ENCODE peak calls at places on chromosomes 2 and 18, in six cellular contexts. T is esophagus squamous epithelium; S is fibroblast of lung; V is CD8-positive, alpha-beta T cell; X is mucosa of descending colon; B is colonic mucosa. U is an unnamed sample.
A peak's percentile ranks its signal among the peaks of the same experiment; 100 is the strongest.

GRCh38 chr2:218230882-218231281 is 13.9 kb downstream of the ARPC2 start:
- DNase-seq in T (no peak), S (peak; percentile 47), V (no peak), X (no peak), B (peak; percentile 82), U (no peak)

GRCh38 chr2:219041252-219041651 is at the start of gene CFAP65:
- DNase-seq in T (no peak), S (peak; percentile 66), V (no peak), X (no peak), B (peak; percentile 74), U (peak; percentile 69)

GRCh38 chr2:15850534-15850933 is 89.8 kb upstream of the MYCN start:
- DNase-seq in T (no peak), S (no peak), V (no peak), X (no peak), B (no peak), U (no peak)

GRCh38 chr2:173451137-173451536 is 96.5 kb downstream of the CDCA7 start:
- DNase-seq in T (no peak), S (no peak), V (peak; percentile 34), X (no peak), B (no peak), U (no peak)

GRCh38 chr2:66448592-66448991 is 13.7 kb downstream of the MEIS1 start:
- DNase-seq in T (no peak), S (peak; percentile 92), V (no peak), X (no peak), B (no peak), U (no peak)

GRCh38 chr2:13193900-13194299 is 477.2 kb downstream of the TRIB2 start:
- DNase-seq in T (no peak), S (peak; percentile 71), V (no peak), X (no peak), B (no peak), U (peak; percentile 24)

GRCh38 chr2:157858846-157859245 is 17.3 kb downstream of the ACVR1 start:
- DNase-seq in T (no peak), S (no peak), V (no peak), X (no peak), B (no peak), U (no peak)

GRCh38 chr2:113216891-113217454 is 43.2 kb downstream of the PSD4 start:
- DNase-seq in T (no peak), S (no peak), V (no peak), X (no peak), B (no peak), U (no peak)

GRCh38 chr2:239116456-239117246 is 268.8 kb downstream of the TWIST2 start:
- DNase-seq in T (no peak), S (peak; percentile 35), V (no peak), X (no peak), B (no peak), U (no peak)

GRCh38 chr18:79583984-79584401 is 95.6 kb upstream of the CTDP1 start:
- DNase-seq in T (no peak), S (no peak), V (no peak), X (peak; percentile 39), B (no peak), U (no peak)

GRCh38 chr2:196289000-196289399 is 117.6 kb upstream of the STK17B start:
- DNase-seq in T (no peak), S (no peak), V (no peak), X (no peak), B (no peak), U (no peak)

GRCh38 chr18:78900938-78901909 is 78.4 kb upstream of the SALL3 start:
- DNase-seq in T (no peak), S (no peak), V (no peak), X (no peak), B (no peak), U (no peak)

GRCh38 chr2:13572466-13572865 is 855.7 kb downstream of the TRIB2 start:
- DNase-seq in T (no peak), S (no peak), V (no peak), X (no peak), B (no peak), U (no peak)

GRCh38 chr2:23273786-23274185 is 111.2 kb upstream of the KLHL29 start:
- DNase-seq in T (no peak), S (no peak), V (no peak), X (no peak), B (no peak), U (no peak)

GRCh38 chr2:137992039-137992646 is 27.9 kb downstream of the HNMT start:
- DNase-seq in T (no peak), S (no peak), V (no peak), X (no peak), B (no peak), U (no peak)

GRCh38 chr2:189142893-189143759 is 36.4 kb downstream of the COL5A2 start:
- DNase-seq in T (no peak), S (peak; percentile 54), V (peak; percentile 7), X (no peak), B (peak; percentile 48), U (peak; percentile 74)

DNA sequence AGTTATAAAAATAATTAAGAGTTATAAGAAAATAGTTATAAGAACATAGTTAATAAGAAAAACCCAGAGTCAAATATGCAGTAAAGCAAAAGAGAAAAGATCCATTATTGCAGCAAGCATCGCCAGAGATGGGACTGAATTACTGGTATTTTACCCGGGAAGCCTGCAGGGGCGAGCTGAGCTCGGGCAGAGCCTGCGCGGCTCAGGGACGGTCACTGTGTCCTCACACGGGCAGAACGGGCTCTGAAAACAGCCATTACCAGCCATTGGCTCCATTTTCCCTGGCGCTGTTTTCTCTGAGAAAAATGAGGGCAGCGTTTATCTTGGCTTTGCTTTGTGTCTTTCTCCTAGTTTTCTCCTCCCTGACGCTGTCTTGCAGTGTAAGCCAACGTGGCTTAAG is 95.3 kb upstream of the ALKAL2 start:
- DNase-seq in T (no peak), S (no peak), V (no peak), X (no peak), B (no peak), U (no peak)
- H3K9me3 ChIP-seq in T (no peaks in the 10 kb centered on the region), S (no peaks in the 10 kb centered on the region), V (no peaks in the 10 kb centered on the region), X (no peaks in the 10 kb centered on the region), B (no peaks in the 10 kb centered on the region), U (no peaks in the 10 kb centered on the region)

GRCh38 chr2:142981069-142981378 is 103.6 kb downstream of the KYNU start:
- DNase-seq in T (no peak), S (no peak), V (no peak), X (no peak), B (no peak), U (no peak)
- TF ChIP-seq CTCF in T (no peak), S (no peak), V (peak; percentile 9), X (no peak), B (no peak), U (no peak)

DNA sequence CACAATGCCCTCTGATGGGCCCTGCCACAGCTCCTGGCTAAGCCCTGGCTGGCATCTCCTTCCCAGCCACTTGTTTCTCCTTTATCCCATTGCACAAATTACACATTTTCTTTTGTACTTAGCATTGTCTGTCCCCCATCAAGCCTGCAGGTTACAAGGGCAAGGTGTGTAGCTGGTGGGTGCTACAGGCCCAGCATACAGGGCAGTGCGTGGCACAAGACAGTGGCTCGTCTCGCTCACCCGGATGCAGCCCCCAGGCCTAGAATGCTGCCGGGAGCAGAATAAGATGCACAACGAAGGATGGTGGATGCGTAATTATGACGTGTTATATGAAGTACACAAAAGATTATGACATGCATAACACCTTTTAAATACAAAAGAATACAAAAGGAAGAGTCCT is 87.6 kb downstream of the EIPR1 start:
- DNase-seq in T (no peak), S (no peak), V (no peak), X (no peak), B (no peak), U (no peak)
- H3K9me3 ChIP-seq in T (no peaks in the 10 kb centered on the region), S (no peaks in the 10 kb centered on the region), V (no peaks in the 10 kb centered on the region), X (no peaks in the 10 kb centered on the region), B (no peaks in the 10 kb centered on the region), U (no peaks in the 10 kb centered on the region)

DNA sequence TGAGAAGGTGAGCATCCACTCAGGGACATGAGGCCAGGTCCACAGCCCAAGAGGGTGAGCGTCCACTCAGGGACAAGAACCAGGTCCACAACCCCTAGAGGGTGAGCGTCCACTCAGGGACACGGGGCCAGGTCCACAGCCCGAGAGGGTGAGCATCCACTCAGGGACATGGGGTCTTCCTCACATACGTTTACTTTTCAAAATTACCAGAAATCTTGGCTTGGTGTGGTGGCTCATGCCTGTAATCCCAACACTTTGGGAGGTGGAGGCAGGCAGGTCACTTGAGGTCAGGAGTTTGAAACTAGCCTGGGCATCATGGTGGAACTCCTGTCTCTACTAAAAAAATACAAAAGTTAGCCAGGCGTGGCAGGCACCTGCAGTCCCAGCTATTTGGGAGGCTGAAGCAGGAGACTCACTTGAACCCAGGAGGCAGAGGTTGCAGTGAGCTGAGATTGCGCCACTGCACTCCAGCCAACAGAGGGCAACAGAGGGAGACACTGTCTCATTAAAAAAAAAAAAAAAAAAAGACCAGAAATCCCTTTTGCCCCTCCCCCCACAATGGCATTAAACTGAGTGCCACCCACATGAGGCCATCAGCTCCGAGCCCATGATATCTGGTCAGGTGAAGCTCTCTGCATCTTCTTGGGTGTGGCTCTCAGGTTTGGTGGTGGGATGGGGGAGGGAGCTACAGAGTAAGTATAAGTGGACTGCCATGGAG is 9.0 kb upstream of the MBP start:
- DNase-seq in T (no peak), S (no peak), V (no peak), X (no peak), B (no peak), U (no peak)
- TF ChIP-seq CTCF in T (no peak), S (no peak), V (no peak), X (no peak), B (no peak), U (no peak)

DNA sequence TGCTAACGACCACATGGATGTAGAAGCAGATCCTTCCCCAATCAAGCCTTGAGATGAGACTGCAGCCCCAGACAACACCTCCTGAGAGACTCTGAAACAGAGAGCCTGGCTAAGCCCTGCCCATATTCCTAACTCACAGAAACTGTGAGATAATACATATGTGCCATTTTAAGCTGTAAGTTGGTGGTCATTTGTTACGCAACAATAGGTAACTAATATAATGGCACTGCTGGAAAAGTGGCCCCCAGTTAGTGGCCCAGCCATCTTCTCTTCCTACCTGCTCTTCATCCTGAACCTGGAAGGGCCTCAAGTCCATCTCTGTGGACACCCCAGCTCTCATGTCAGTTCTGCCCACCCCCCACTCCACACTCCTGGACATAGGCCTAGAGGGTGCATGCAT is 144.0 kb downstream of the TMEM17 start:
- DNase-seq in T (no peak), S (no peak), V (no peak), X (no peak), B (no peak), U (no peak)
- H3K9me3 ChIP-seq in T (no peaks in the 10 kb centered on the region), S (no peaks in the 10 kb centered on the region), V (no peaks in the 10 kb centered on the region), X (no peaks in the 10 kb centered on the region), B (no peaks in the 10 kb centered on the region), U (no peaks in the 10 kb centered on the region)

GRCh38 chr2:72913531-72914225 is 3.6 kb upstream of the EMX1 start:
- DNase-seq in T (no peak), S (no peak), V (no peak), X (no peak), B (no peak), U (no peak)
- TF ChIP-seq CTCF in T (no peak), S (no peak), V (no peak), X (no peak), B (no peak), U (peak; percentile 18)

GRCh38 chr18:50896093-50896492 is 17.2 kb downstream of the ME2 start:
- DNase-seq in T (no peak), S (no peak), V (no peak), X (no peak), B (no peak), U (no peak)
- H3K9me3 ChIP-seq in T (no peaks in the 10 kb centered on the region), S (no peaks in the 10 kb centered on the region), V (no peaks in the 10 kb centered on the region), X (no peaks in the 10 kb centered on the region), B (no peaks in the 10 kb centered on the region), U (no peaks in the 10 kb centered on the region)

GRCh38 chr2:222930862-222931261 is 70.0 kb downstream of the ACSL3 start:
- DNase-seq in T (no peak), S (no peak), V (no peak), X (no peak), B (no peak), U (no peak)
- TF ChIP-seq CTCF in T (no peak), S (no peak), V (no peak), X (no peak), B (no peak), U (no peak)